ENCODE peak calls at places on chromosomes 2 and 18, in five cellular contexts. F is cardiac muscle cell, L is tibial nerve, Z is H9, W is adrenal gland. Q is an unnamed sample.

GRCh38 chr2:206392118-206392517 is 51.2 kb upstream of the ADAM23 start:
- DNase-seq in F (peak; percentile 60), L (no peak), Z (peak; percentile 49), W (peak; percentile 64), Q (no peak)

GRCh38 chr18:45728341-45729010 is 4.5 kb downstream of the SLC14A1 start:
- DNase-seq in F (peak; percentile 51), L (no peak), Z (no peak), W (no peak), Q (no peak)

GRCh38 chr2:19885791-19886190 is 16.0 kb downstream of the TTC32 start:
- DNase-seq in F (no peak), L (no peak), Z (no peak), W (no peak), Q (peak; percentile 7)

GRCh38 chr2:99809259-99809900 is 319.6 kb upstream of the REV1 start:
- DNase-seq in F (no peak), L (no peak), Z (no peak), W (no peak), Q (peak; percentile 38)

GRCh38 chr2:1051075-1051474 is 100.4 kb downstream of the SNTG2 start:
- DNase-seq in F (peak; percentile 30), L (no peak), Z (no peak), W (no peak), Q (no peak)

GRCh38 chr2:72915076-72915906 is 2.0 kb upstream of the EMX1 start:
- DNase-seq in F (no peak), L (no peak), Z (peak; percentile 41), W (no peak), Q (peak; percentile 12)

GRCh38 chr2:190698895-190699294 is 50.0 kb downstream of the NAB1 start:
- DNase-seq in F (peak; percentile 44), L (no peak), Z (peak; percentile 57), W (no peak), Q (no peak)

GRCh38 chr2:218332920-218333645 is 23.6 kb upstream of the CATIP start:
- DNase-seq in F (peak; percentile 53), L (peak; percentile 20), Z (no peak), W (peak; percentile 50), Q (no peak)

GRCh38 chr2:240834377-240834975 is 14.5 kb upstream of the KIF1A start:
- DNase-seq in F (no peak), L (no peak), Z (no peak), W (no peak), Q (no peak)

GRCh38 chr18:31610841-31611240 is 19.2 kb downstream of the TTR start:
- DNase-seq in F (peak; percentile 20), L (no peak), Z (peak; percentile 88), W (peak; percentile 24), Q (peak; percentile 28)

GRCh38 chr2:47403829-47404228 is 873 bp downstream of the MSH2 start:
- DNase-seq in F (no peak), L (no peak), Z (no peak), W (no peak), Q (no peak)

GRCh38 chr2:48249093-48249492 is 280.9 kb upstream of the STON1 start:
- DNase-seq in F (peak; percentile 76), L (no peak), Z (no peak), W (no peak), Q (no peak)

GRCh38 chr2:119264781-119265692 is 41.4 kb downstream of the STEAP3 start:
- DNase-seq in F (peak; percentile 69), L (no peak), Z (peak; percentile 84), W (peak; percentile 64), Q (no peak)

GRCh38 chr2:104620840-104621239 is 233.1 kb upstream of the POU3F3 start:
- DNase-seq in F (no peak), L (no peak), Z (no peak), W (no peak), Q (peak; percentile 6)

GRCh38 chr2:162888641-162889040 is 50.1 kb upstream of the KCNH7 start:
- DNase-seq in F (peak; percentile 2), L (no peak), Z (no peak), W (no peak), Q (no peak)

GRCh38 chr18:79403723-79404566 is 8.2 kb downstream of the NFATC1 start:
- DNase-seq in F (no peak), L (no peak), Z (no peak), W (no peak), Q (no peak)

GRCh38 chr2:54422072-54422581 is 34.0 kb upstream of the SPTBN1 start:
- DNase-seq in F (no peak), L (no peak), Z (no peak), W (no peak), Q (no peak)

GRCh38 chr2:30714811-30715709 is 92.2 kb downstream of the CAPN13 start:
- DNase-seq in F (no peak), L (no peak), Z (peak; percentile 27), W (no peak), Q (no peak)

GRCh38 chr2:44362207-44363015 is 664 bp downstream of the CAMKMT start:
- DNase-seq in F (peak; percentile 57), L (peak; percentile 49), Z (peak; percentile 37), W (peak; percentile 45), Q (peak; percentile 32)

GRCh38 chr2:159091981-159092380 is 123.5 kb downstream of the TANC1 start:
- DNase-seq in F (no peak), L (no peak), Z (no peak), W (no peak), Q (peak; percentile 42)

GRCh38 chr2:239601201-239601851 is 200.5 kb upstream of the HDAC4 start:
- DNase-seq in F (no peak), L (no peak), Z (peak; percentile 35), W (no peak), Q (peak; percentile 14)

GRCh38 chr2:233832869-233833812 is 21.2 kb downstream of the HJURP start:
- DNase-seq in F (peak; percentile 89), L (no peak), Z (peak; percentile 90), W (no peak), Q (no peak)

GRCh38 chr2:26245810-26246209 is 1.1 kb downstream of the HADHB start:
- DNase-seq in F (peak; percentile 6), L (no peak), Z (no peak), W (no peak), Q (no peak)

GRCh38 chr2:7986431-7986830 is 695.4 kb upstream of the ID2 start:
- DNase-seq in F (no peak), L (no peak), Z (no peak), W (no peak), Q (no peak)

GRCh38 chr2:120552800-120553471 is 182.7 kb upstream of the GLI2 start:
- DNase-seq in F (peak; percentile 94), L (peak; percentile 53), Z (peak; percentile 95), W (peak; percentile 94), Q (peak; percentile 87)

DNA sequence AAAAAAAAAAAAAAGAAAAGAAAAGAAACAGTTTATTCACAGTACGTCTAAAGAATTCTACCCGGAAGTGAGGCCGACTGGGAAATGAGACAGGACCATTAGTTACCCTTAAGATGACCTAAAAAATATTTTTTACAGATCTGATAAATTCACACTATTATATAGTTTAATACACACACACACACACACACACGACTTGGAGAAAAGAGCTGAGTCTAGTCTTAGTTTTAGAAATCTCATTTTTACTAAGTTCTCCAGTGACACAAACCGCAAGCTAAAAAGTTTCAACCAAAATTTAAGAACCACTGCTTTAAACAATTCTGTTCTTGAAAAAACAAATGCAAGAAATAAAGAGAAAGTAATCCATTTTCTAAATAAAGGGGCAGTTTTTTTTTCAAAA is 27.1 kb downstream of the ST3GAL5 start:
- DNase-seq in F (no peak), L (no peak), Z (no peak), W (no peak), Q (no peak)
- H3K27ac ChIP-seq in F (no peak overlapping the region), L (peak overlapping the region; percentile 25), Z (no peak overlapping the region), W (no peak overlapping the region), Q (peak overlapping the region; percentile 6)

GRCh38 chr2:229245013-229245412 is 26.1 kb downstream of the PID1 start:
- DNase-seq in F (peak; percentile 7), L (no peak), Z (no peak), W (no peak), Q (no peak)
- H3K27ac ChIP-seq in F (no peak overlapping the region), L (no peak overlapping the region), Z (no peak overlapping the region), W (no peak overlapping the region), Q (no peak overlapping the region)

DNA sequence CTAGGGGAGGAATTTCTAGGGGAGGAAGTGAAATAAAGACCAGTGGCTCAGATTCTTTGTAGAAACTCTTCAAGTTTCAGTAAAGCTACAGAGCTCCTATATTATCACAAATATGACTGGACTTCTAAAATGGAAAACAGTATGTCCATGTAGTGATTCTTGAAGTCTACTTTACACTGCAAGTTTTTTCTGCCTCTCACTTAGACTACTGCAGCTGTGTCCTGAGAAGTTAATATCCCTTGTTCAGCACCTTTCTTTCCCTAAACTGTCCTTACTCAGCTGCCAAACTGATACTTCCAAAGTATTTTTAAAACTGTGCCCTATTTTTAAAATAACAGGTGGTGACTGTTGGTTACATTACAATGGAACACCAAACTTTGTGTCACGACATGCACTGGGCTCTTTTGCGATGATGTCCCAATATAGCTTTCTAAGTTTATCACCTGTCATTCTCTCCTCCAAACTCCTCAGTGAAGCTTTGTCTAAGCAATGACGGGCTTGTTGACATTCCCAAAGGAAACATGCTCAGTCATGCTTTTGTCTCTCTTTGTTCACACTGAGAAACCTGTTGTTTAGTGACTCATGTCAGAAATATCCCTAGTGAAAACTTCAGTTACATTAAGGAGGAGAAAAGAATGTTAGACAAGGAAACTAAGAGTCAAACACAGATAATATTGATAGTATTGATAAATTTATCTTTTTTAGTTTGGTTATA is 341.1 kb downstream of the ARL6IP6 start:
- DNase-seq in F (no peak), L (no peak), Z (no peak), W (no peak), Q (no peak)
- H3K27ac ChIP-seq in F (peak overlapping the region; percentile 68), L (no peak overlapping the region), Z (peak overlapping the region; percentile 47), W (no peak overlapping the region), Q (no peak overlapping the region)

GRCh38 chr2:86237172-86237571 is 37.9 kb downstream of the MRPL35 start:
- DNase-seq in F (no peak), L (no peak), Z (no peak), W (no peak), Q (no peak)

GRCh38 chr2:86233464-86233863 is 34.2 kb downstream of the MRPL35 start:
- DNase-seq in F (no peak), L (no peak), Z (no peak), W (no peak), Q (no peak)

GRCh38 chr2:86235196-86235980 is 36.1 kb downstream of the MRPL35 start:
- DNase-seq in F (no peak), L (no peak), Z (no peak), W (no peak), Q (no peak)

GRCh38 chr2:86232373-86232784 is 33.1 kb downstream of the MRPL35 start:
- DNase-seq in F (no peak), L (no peak), Z (no peak), W (no peak), Q (peak; percentile 66)

DNA sequence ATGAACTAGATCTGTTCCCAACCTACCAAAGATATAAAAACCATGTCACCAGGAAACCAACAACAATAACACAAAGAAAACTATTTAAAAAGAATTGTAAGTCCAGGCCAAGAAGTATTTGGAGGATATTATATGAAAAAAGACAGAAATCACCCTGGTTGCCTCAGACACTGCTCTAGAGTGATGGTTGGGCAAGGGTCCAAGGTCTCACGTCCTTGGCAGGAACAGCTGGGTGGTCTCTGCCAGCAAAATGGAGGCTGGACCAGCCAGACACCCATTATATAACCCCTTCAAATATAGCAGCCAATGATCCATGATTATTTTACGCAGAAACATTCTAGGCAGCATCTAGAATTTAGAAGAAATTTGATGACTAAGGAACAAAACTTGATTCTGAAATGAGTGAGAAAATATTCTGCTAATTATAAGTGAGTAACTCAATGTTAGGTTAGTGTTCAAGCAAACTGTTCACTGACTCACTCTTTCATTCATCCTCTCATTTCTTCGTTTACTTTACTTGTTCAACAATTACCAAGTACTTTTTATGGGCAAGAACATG is 35.4 kb downstream of the MRPL35 start:
- DNase-seq in F (no peak), L (no peak), Z (no peak), W (no peak), Q (no peak)
- H3K27ac ChIP-seq in F (no peak overlapping the region), L (no peak overlapping the region), Z (no peak overlapping the region), W (no peak overlapping the region), Q (no peak overlapping the region)

GRCh38 chr18:13680612-13681011 is 45.7 kb downstream of the FAM210A start:
- DNase-seq in F (peak; percentile 32), L (no peak), Z (peak; percentile 61), W (no peak), Q (no peak)
- H3K27ac ChIP-seq in F (no peak overlapping the region), L (no peak overlapping the region), Z (no peak overlapping the region), W (no peak overlapping the region), Q (no peak overlapping the region)